ENCODE peak calls at places on chromosomes 5 and 9, in six cellular contexts. H is ELR, C is RWPE1, D is DMS 273 treated with DMSO at 0.1 percent for 48 hours, Y is EL, K is esophagus squamous epithelium. O is an unnamed sample.

GRCh38 chr9:91711755-91712591 is 238.1 kb downstream of the ROR2 start:
- DNase-seq in H (peak), C (no peak), D (no peak), Y (peak), K (no peak), O (no peak)

GRCh38 chr9:33818167-33818831 is 1.3 kb downstream of the UBE2R2 start:
- DNase-seq in H (no peak), C (no peak), D (no peak), Y (peak), K (no peak), O (no peak)

GRCh38 chr5:59021837-59022514 is 439.1 kb downstream of the RAB3C start:
- DNase-seq in H (no peak), C (peak), D (no peak), Y (no peak), K (no peak), O (peak)

GRCh38 chr5:89147026-89147425 is 264.0 kb upstream of the MEF2C start:
- DNase-seq in H (no peak), C (no peak), D (no peak), Y (no peak), K (no peak), O (no peak)

GRCh38 chr9:76458903-76459690 is at the start of gene GCNT1:
- DNase-seq in H (peak), C (peak), D (peak), Y (peak), K (peak), O (peak)

GRCh38 chr9:87343816-87344438 is 153.7 kb upstream of the DAPK1 start:
- DNase-seq in H (no peak), C (peak), D (peak), Y (peak), K (no peak), O (peak)

GRCh38 chr9:109118802-109119438 is 827 bp downstream of the TMEM245 start:
- DNase-seq in H (peak), C (peak), D (no peak), Y (peak), K (no peak), O (no peak)

GRCh38 chr9:98700801-98701200 is 7.9 kb downstream of the GABBR2 start:
- DNase-seq in H (no peak), C (no peak), D (no peak), Y (no peak), K (no peak), O (no peak)

GRCh38 chr5:1139806-1140187 is 27.9 kb upstream of the SLC12A7 start:
- DNase-seq in H (no peak), C (peak), D (no peak), Y (no peak), K (no peak), O (no peak)

GRCh38 chr5:135332519-135333150 is 66.4 kb downstream of the MACROH2A1 start:
- DNase-seq in H (peak), C (peak), D (peak), Y (peak), K (no peak), O (peak)

GRCh38 chr5:97874491-97874890 is 691.4 kb upstream of the RIOK2 start:
- DNase-seq in H (no peak), C (no peak), D (no peak), Y (peak), K (no peak), O (no peak)

GRCh38 chr9:115015018-115015635 is 84.7 kb upstream of the TNFSF8 start:
- DNase-seq in H (peak), C (peak), D (no peak), Y (peak), K (no peak), O (no peak)

GRCh38 chr9:22682536-22683392 is 236.1 kb downstream of the DMRTA1 start:
- DNase-seq in H (peak), C (peak), D (no peak), Y (peak), K (no peak), O (no peak)